ENCODE peak calls at places on chromosome 1, in four cellular contexts. P is HepG2, V is K562, T is GM12878. C is an unnamed sample.

GRCh38 chr1:77882411-77882810 is 6.0 kb upstream of the NEXN start:
- DNase-seq in T (no peak), V (no peak), P (no peak), C (no peak)

GRCh38 chr1:51263147-51263850 is 27.2 kb downstream of the RNF11 start:
- DNase-seq in V (no peak), P (no peak), T (no peak), C (no peak)

GRCh38 chr1:198175418-198176170 is 18.8 kb downstream of the NEK7 start:
- DNase-seq in P (no peak), V (no peak), T (no peak), C (no peak)

GRCh38 chr1:226082959-226083302 is 20.4 kb downstream of the H3-3A start:
- DNase-seq in P (no peak), T (no peak), V (no peak), C (peak)

GRCh38 chr1:208335386-208335785 is 91.2 kb upstream of the PLXNA2 start:
- DNase-seq in T (no peak), V (no peak), P (no peak), C (no peak)

GRCh38 chr1:211476200-211476849 is 15.6 kb downstream of the RD3 start:
- DNase-seq in P (peak), V (peak), T (peak), C (peak)

GRCh38 chr1:172351761-172352161 is 68.7 kb upstream of the C1orf105 start:
- DNase-seq in V (no peak), P (no peak), T (no peak), C (no peak)

GRCh38 chr1:93638307-93638847 is 43.3 kb downstream of the BCAR3 start:
- DNase-seq in V (no peak), T (no peak), P (no peak), C (no peak)

GRCh38 chr1:175192111-175192629 is 406 bp downstream of the KIAA0040 start:
- DNase-seq in V (peak), P (no peak), T (no peak), C (peak)

GRCh38 chr1:42003433-42003832 is 84.7 kb upstream of the HIVEP3 start:
- DNase-seq in V (no peak), P (no peak), T (no peak), C (no peak)

GRCh38 chr1:177798614-177799013 is 171.2 kb downstream of the SEC16B start:
- DNase-seq in V (no peak), T (no peak), P (no peak), C (no peak)

GRCh38 chr1:161913482-161914140 is 110.1 kb downstream of the OLFML2B start:
- DNase-seq in P (peak), T (no peak), V (no peak), C (no peak)

GRCh38 chr1:222931018-222931417 is 116.2 kb downstream of the DISP1 start:
- DNase-seq in T (no peak), P (no peak), V (no peak), C (no peak)

GRCh38 chr1:226737819-226738420 is 1.2 kb downstream of the ITPKB start:
- DNase-seq in V (no peak), P (no peak), T (no peak), C (peak)

GRCh38 chr1:7893529-7894180 is 40.8 kb upstream of the UTS2 start:
- DNase-seq in V (no peak), T (no peak), P (no peak), C (no peak)

GRCh38 chr1:66270122-66270812 is 263.7 kb upstream of the SGIP1 start:
- DNase-seq in T (no peak), P (no peak), V (no peak), C (no peak)

GRCh38 chr1:145871994-145872411 is 13.1 kb upstream of the PIAS3 start:
- DNase-seq in V (no peak), T (no peak), P (no peak), C (peak)

GRCh38 chr1:223707270-223708000 is 4.9 kb upstream of the CAPN2 start:
- DNase-seq in V (peak), T (no peak), P (peak), C (no peak)

GRCh38 chr1:20698195-20698910 is 19.5 kb downstream of the KIF17 start:
- DNase-seq in V (no peak), T (no peak), P (peak), C (no peak)

GRCh38 chr1:149917590-149918144 is at the start of gene SV2A:
- DNase-seq in V (no peak), T (no peak), P (peak), C (peak)

GRCh38 chr1:235835226-235835625 is 31.5 kb downstream of the LYST start:
- DNase-seq in P (no peak), T (no peak), V (no peak), C (no peak)

GRCh38 chr1:22662318-22662717 is 9.3 kb downstream of the C1QB start:
- DNase-seq in P (no peak), V (peak), T (no peak), C (peak)

GRCh38 chr1:223837206-223837605 is 8.5 kb downstream of the TP53BP2 start:
- DNase-seq in T (no peak), V (no peak), P (no peak), C (no peak)

GRCh38 chr1:19042675-19043578 is 86.5 kb upstream of the IFFO2 start:
- DNase-seq in V (no peak), P (no peak), T (no peak), C (peak)

GRCh38 chr1:67735806-67736627 is 51.0 kb downstream of the GADD45A start:
- DNase-seq in T (peak), V (peak), P (no peak), C (no peak)

GRCh38 chr1:202850593-202851362 is 38.2 kb downstream of the RABIF start:
- DNase-seq in T (no peak), V (no peak), P (no peak), C (no peak)

GRCh38 chr1:230502996-230503395 is 76.9 kb upstream of the PGBD5 start:
- DNase-seq in T (no peak), V (no peak), P (no peak), C (no peak)

GRCh38 chr1:236622407-236622806 is 18.1 kb upstream of the HEATR1 start:
- DNase-seq in V (no peak), P (no peak), T (no peak), C (no peak)

GRCh38 chr1:68147534-68147933 is 84.8 kb downstream of the WLS start:
- DNase-seq in P (no peak), V (no peak), T (no peak), C (no peak)

GRCh38 chr1:111911036-111911435 is 78.4 kb downstream of the KCND3 start:
- DNase-seq in P (no peak), V (no peak), T (no peak), C (no peak)

GRCh38 chr1:151611288-151611790 is 511 bp upstream of the SNX27 start:
- DNase-seq in T (no peak), P (peak), V (peak), C (no peak)

GRCh38 chr1:61914823-61915482 is 172.7 kb downstream of the PATJ start:
- DNase-seq in T (no peak), P (peak), V (no peak), C (no peak)

GRCh38 chr1:198686069-198686728 is 47.4 kb downstream of the PTPRC start:
- DNase-seq in P (peak), T (no peak), V (no peak), C (no peak)

GRCh38 chr1:62912028-62912638 is 128.2 kb downstream of the ATG4C start:
- DNase-seq in P (peak), V (peak), T (no peak), C (no peak)

GRCh38 chr1:64915381-64916274 is 50.7 kb downstream of the JAK1 start:
- DNase-seq in T (no peak), P (peak), V (no peak), C (no peak)

GRCh38 chr1:184789899-184790298 is 35.2 kb upstream of the EDEM3 start:
- DNase-seq in P (no peak), T (no peak), V (no peak), C (no peak)

DNA sequence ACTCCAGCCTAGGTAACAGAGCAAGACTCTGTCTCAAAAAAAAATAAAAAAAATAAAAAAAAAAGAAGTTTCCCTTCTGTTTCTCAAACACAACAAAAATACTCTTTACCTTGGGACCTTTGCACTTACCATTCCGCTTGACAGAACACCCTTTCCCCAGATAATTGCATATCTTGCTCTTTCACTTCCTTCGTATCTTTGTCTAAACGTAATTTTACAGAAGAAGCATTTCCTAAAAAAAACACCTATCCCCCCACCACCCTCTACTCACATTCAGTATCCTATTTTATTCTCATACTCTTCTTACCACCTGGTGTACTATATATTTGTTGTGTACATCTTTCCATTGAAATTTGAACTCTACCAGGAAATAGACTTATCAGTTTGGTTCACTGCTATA is 32.7 kb downstream of the ASH1L start:
- DNase-seq in P (no peak), T (peak), V (no peak), C (no peak)
- TF ChIP-seq CBFB in P (no peak), T (no peak), V (no peak), C (no peak)

GRCh38 chr1:180309338-180309737 is 79.3 kb downstream of the LHX4 start:
- DNase-seq in P (peak), V (no peak), T (no peak), C (no peak)
- TF ChIP-seq CBFB in P (no peak), V (no peak), T (no peak), C (no peak)

DNA sequence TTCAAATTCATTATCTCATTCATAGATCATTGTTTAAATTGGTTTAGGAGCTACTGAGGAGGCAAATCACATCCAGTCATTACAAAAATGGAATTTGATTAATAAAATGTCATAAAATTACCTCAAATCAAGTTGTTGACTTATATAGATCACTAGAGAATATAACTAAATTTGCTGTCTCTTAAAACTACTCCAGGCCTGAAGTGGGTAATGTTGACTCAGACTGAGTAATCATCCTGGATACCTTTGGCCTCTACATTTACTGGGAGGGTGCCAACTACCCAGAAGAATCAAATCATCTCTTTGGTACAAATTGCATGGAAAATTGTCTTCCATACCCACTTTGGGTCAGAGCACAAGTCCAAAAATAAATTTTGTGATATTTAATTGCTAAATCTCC is 191.2 kb upstream of the GREM2 start:
- DNase-seq in T (no peak), V (no peak), P (no peak), C (no peak)
- TF ChIP-seq CBFB in T (no peak), V (no peak), P (no peak), C (no peak)

GRCh38 chr1:45490623-45491463 is at the start of gene TESK2:
- DNase-seq in T (peak), P (peak), V (peak), C (peak)

GRCh38 chr1:45490121-45490622 is 791 bp downstream of the TESK2 start:
- DNase-seq in V (no peak), T (no peak), P (no peak), C (no peak)

GRCh38 chr1:45491464-45492260 is 699 bp upstream of the TESK2 start:
- DNase-seq in V (no peak), T (no peak), P (no peak), C (no peak)

GRCh38 chr1:45492691-45493090 is 1.7 kb upstream of the TESK2 start:
- DNase-seq in P (no peak), T (no peak), V (no peak), C (no peak)

GRCh38 chr1:45493116-45493697 is 2.2 kb upstream of the TESK2 start:
- DNase-seq in T (no peak), P (peak), V (peak), C (peak)
- TF ChIP-seq CBFB in T (no peak), P (no peak), V (no peak), C (no peak)

C was measured in WTC11.